ENCODE peak calls at places on chromosomes 4 and X, in eight cellular contexts. C is DMS 273 treated with DMSO at 0.1 percent for 48 hours; S is MCF 10A; J is cardiac muscle cell; F is AG08395; Y is fibroblast of mammary gland; Q is stimulated activated CD4-positive, alpha-beta T cell treated with anti-CD3 and anti-CD28 coated beads, Interleukin-15, amount 100 ng/mL, for 24 hours; V is pons. W is an unnamed sample.

GRCh38 chr4:111494471-111494870 is 650.8 kb upstream of the FAM241A start:
- DNase-seq in C (no peak), S (no peak), J (no peak), F (peak; percentile 5), Y (no peak), Q (no peak), V (no peak), W (no peak)

GRCh38 chr4:3290476-3290875 is 2.3 kb upstream of the RGS12 start:
- DNase-seq in C (no peak), S (no peak), J (no peak), F (no peak), Y (no peak), Q (no peak), V (no peak), W (no peak)

GRCh38 chrX:151448509-151448908 is 51.5 kb downstream of the VMA21 start:
- DNase-seq in C (no peak), S (no peak), J (no peak), F (no peak), Y (no peak), Q (no peak), V (no peak), W (no peak)

GRCh38 chr4:22191565-22192301 is 243.2 kb upstream of the KCNIP4 start:
- DNase-seq in C (no peak), S (no peak), J (no peak), F (no peak), Y (no peak), Q (no peak), V (no peak), W (no peak)

GRCh38 chr4:184979461-184980124 is 38.7 kb upstream of the HELT start:
- DNase-seq in C (no peak), S (no peak), J (no peak), F (no peak), Y (no peak), Q (no peak), V (no peak), W (no peak)

GRCh38 chr4:84482564-84483563 is 16.2 kb downstream of the NKX6-1 start:
- DNase-seq in C (no peak), S (no peak), J (peak; percentile 54), F (peak; percentile 35), Y (peak; percentile 36), Q (peak; percentile 40), V (no peak), W (no peak)

GRCh38 chr4:20299515-20299914 is 47.8 kb downstream of the SLIT2 start:
- DNase-seq in C (no peak), S (peak; percentile 42), J (no peak), F (no peak), Y (peak; percentile 68), Q (no peak), V (peak; percentile 67), W (no peak)

GRCh38 chrX:23694606-23695005 is 27.3 kb downstream of the PRDX4 start:
- DNase-seq in C (no peak), S (peak; percentile 75), J (peak; percentile 73), F (peak; percentile 60), Y (peak; percentile 62), Q (peak; percentile 38), V (peak; percentile 73), W (peak; percentile 77)

GRCh38 chr4:164935363-164935762 is 42.1 kb downstream of the TRIM61 start:
- DNase-seq in C (no peak), S (no peak), J (no peak), F (no peak), Y (no peak), Q (no peak), V (no peak), W (no peak)